ENCODE peak calls at places on chromosomes 5 and 9, in nine cellular contexts. E is tibial nerve, Z is uterus, C is suprapubic skin, P is adrenal gland, L is breast epithelium, K is A549, V is stomach, A is ovary. B is an unnamed sample.
A peak's percentile ranks its signal among the peaks of the same experiment; 100 is the strongest.

GRCh38 chr5:165858118-165858517 is 2352.7 kb downstream of the MAT2B start:
- DNase-seq in E (no peak), Z (no peak), C (no peak), P (no peak), L (no peak), K (no peak), V (no peak), A (no peak), B (no peak)

GRCh38 chr5:33743089-33743488 is 148.7 kb downstream of the ADAMTS12 start:
- DNase-seq in E (no peak), Z (no peak), C (no peak), P (no peak), L (no peak), K (no peak), V (no peak), A (no peak), B (no peak)

GRCh38 chr5:82620957-82621600 is 342.9 kb upstream of the RPS23 start:
- DNase-seq in E (peak; percentile 16), Z (no peak), C (no peak), P (no peak), L (no peak), K (no peak), V (no peak), A (no peak), B (no peak)

GRCh38 chr5:53350408-53350807 is 130.0 kb upstream of the FST start:
- DNase-seq in E (no peak), Z (no peak), C (no peak), P (no peak), L (no peak), K (no peak), V (no peak), A (no peak), B (no peak)

GRCh38 chr5:111537153-111538024 is 25.1 kb upstream of the STARD4 start:
- DNase-seq in E (no peak), Z (no peak), C (no peak), P (no peak), L (no peak), K (no peak), V (no peak), A (no peak), B (no peak)

GRCh38 chr5:58545912-58546311 is 37.0 kb upstream of the RAB3C start:
- DNase-seq in E (no peak), Z (no peak), C (no peak), P (no peak), L (no peak), K (peak; percentile 10), V (no peak), A (no peak), B (no peak)

GRCh38 chr9:74285075-74285474 is 212.1 kb upstream of the RORB start:
- DNase-seq in E (no peak), Z (no peak), C (no peak), P (no peak), L (no peak), K (peak; percentile 19), V (no peak), A (no peak), B (no peak)

GRCh38 chr5:8912106-8912505 is 633.8 kb downstream of the SEMA5A start:
- DNase-seq in E (no peak), Z (no peak), C (no peak), P (no peak), L (no peak), K (no peak), V (no peak), A (no peak), B (no peak)

GRCh38 chr5:10632110-10632903 is 68.4 kb downstream of the ANKRD33B start:
- DNase-seq in E (no peak), Z (no peak), C (no peak), P (no peak), L (no peak), K (no peak), V (no peak), A (no peak), B (peak; percentile 72)

GRCh38 chr5:113705657-113706056 is 192.2 kb downstream of the YTHDC2 start:
- DNase-seq in E (no peak), Z (no peak), C (no peak), P (no peak), L (no peak), K (no peak), V (no peak), A (no peak), B (no peak)

GRCh38 chr9:87573841-87574342 is 76.2 kb downstream of the DAPK1 start:
- DNase-seq in E (no peak), Z (no peak), C (no peak), P (no peak), L (no peak), K (no peak), V (no peak), A (no peak), B (no peak)

GRCh38 chr5:1474875-1475543 is 29.8 kb upstream of the SLC6A3 start:
- DNase-seq in E (no peak), Z (peak; percentile 8), C (peak; percentile 45), P (no peak), L (no peak), K (no peak), V (no peak), A (no peak), B (no peak)

GRCh38 chr9:126485662-126486061 is 128.1 kb upstream of the LMX1B start:
- DNase-seq in E (no peak), Z (no peak), C (no peak), P (no peak), L (no peak), K (no peak), V (no peak), A (no peak), B (no peak)

GRCh38 chr5:72436796-72437471 is 70.3 kb downstream of the ZNF366 start:
- DNase-seq in E (no peak), Z (no peak), C (no peak), P (no peak), L (no peak), K (no peak), V (no peak), A (no peak), B (no peak)

GRCh38 chr5:52181403-52181802 is 606.3 kb upstream of the ITGA1 start:
- DNase-seq in E (no peak), Z (no peak), C (no peak), P (no peak), L (no peak), K (no peak), V (no peak), A (no peak), B (no peak)

GRCh38 chr9:136992819-136993369 is 672 bp downstream of the PAXX start:
- DNase-seq in E (no peak), Z (no peak), C (no peak), P (no peak), L (no peak), K (no peak), V (no peak), A (no peak), B (no peak)
- H3K4me3 ChIP-seq in E (peak overlapping the region; percentile 87), Z (peak overlapping the region; percentile 46), C (peak overlapping the region; percentile 82), P (peak overlapping the region; percentile 71), L (peak overlapping the region; percentile 83), K (peak overlapping the region; percentile 89), V (peak overlapping the region; percentile 84), A (peak overlapping the region; percentile 66), B (peak overlapping the region; percentile 47)

DNA sequence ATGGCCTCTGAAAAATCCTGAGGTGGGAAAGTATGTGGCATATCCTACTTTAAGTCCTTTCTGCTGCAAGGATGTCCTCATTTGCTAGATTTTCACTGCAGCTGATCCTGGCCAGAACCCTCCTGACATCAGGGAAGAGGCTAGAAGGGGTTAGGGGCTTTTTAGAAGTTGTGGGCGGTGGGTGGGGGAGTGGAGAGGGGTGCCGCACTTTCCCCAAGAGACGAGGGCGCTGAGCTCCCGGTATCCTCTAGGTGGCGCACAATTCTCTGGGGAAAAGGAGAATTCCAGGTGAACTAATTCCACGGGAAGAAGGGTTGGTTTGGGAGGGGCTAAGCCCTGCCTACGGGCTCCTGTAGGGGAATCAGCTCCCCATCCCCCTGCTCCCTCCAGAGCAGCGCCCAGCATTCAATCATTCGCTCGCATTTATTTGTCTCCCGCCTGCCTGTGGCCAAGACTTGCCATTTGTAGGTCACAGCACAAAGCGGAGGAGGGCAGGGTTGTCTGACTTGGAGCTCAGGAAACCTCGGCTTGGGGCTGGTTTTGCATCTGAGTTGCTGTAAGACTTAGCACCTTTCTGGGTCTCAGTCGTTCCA is 42.9 kb upstream of the HAND1 start:
- DNase-seq in E (no peak), Z (no peak), C (no peak), P (peak; percentile 26), L (no peak), K (peak; percentile 43), V (no peak), A (no peak), B (no peak)
- TF ChIP-seq CTCF in E (peak; percentile 22), Z (peak; percentile 20), C (peak; percentile 67), P (peak; percentile 63), L (peak; percentile 36), K (peak; percentile 80), V (no peak), A (no peak), B (no peak)

GRCh38 chr5:131263648-131264452 is at the start of gene CDC42SE2:
- DNase-seq in E (peak; percentile 70), Z (peak; percentile 79), C (peak; percentile 87), P (peak; percentile 87), L (peak; percentile 77), K (peak; percentile 81), V (peak; percentile 88), A (peak; percentile 91), B (peak; percentile 95)

GRCh38 chr5:131264453-131265200 is 774 bp downstream of the CDC42SE2 start:
- DNase-seq in E (no peak), Z (peak; percentile 20), C (no peak), P (peak; percentile 39), L (no peak), K (peak; percentile 47), V (peak; percentile 52), A (peak; percentile 59), B (no peak)

GRCh38 chr5:131260895-131261294 is 3.0 kb upstream of the CDC42SE2 start:
- DNase-seq in E (no peak), Z (no peak), C (no peak), P (no peak), L (no peak), K (no peak), V (no peak), A (no peak), B (no peak)

GRCh38 chr5:131261483-131261882 is 2.4 kb upstream of the CDC42SE2 start:
- DNase-seq in E (no peak), Z (no peak), C (no peak), P (no peak), L (no peak), K (no peak), V (no peak), A (no peak), B (no peak)

GRCh38 chr5:131262953-131263541 is 806 bp upstream of the CDC42SE2 start:
- DNase-seq in E (no peak), Z (no peak), C (no peak), P (no peak), L (no peak), K (no peak), V (no peak), A (no peak), B (no peak)
- TF ChIP-seq POLR2A in E (no peak), Z (no peak), C (no peak), P (no peak), L (no peak), K (no peak), V (no peak), A (no peak), B (no peak)

DNA sequence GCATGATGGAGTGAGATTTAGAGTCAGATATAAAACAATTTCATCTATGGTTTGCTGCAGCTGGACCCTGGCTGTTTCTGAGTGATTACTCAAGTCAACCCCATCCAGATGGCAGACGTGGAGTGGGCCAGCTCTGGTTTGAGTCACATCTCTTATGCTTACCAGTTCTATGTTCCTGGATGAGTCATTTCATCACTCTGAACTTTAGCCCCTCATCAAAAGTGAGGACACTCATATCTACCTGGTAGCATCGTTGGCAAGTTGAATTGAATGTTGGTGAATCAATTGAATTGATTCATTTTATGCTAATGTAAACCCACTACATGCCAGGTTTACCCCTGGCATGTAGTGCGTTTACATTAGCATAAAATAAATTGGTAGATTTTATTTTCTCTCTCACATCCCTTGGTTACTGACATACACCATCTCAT is 176.4 kb downstream of the FGF18 start:
- DNase-seq in E (no peak), Z (no peak), C (no peak), P (no peak), L (no peak), K (peak; percentile 60), V (no peak), A (no peak), B (peak; percentile 74)
- H3K4me3 ChIP-seq in E (no peak overlapping the region), Z (no peak overlapping the region), C (no peak overlapping the region), P (no peak overlapping the region), L (no peak overlapping the region), K (no peak overlapping the region), V (no peak overlapping the region), A (no peak overlapping the region), B (no peak overlapping the region)

B was measured in lower leg skin.